ENCODE peak calls at places on chromosomes 3 and 15, in eight cellular contexts. One of them, this sample, is unnamed.
A peak's percentile ranks its signal among the peaks of the same experiment; 100 is the strongest.

GRCh38 chr3:128468285-128468790 is 1.6 kb upstream of the DNAJB8 start:
- DNase-seq in upper lobe of right lung: no peak
- DNase-seq in psoas muscle: no peak
- DNase-seq in EL: no peak
- DNase-seq in SW480: no peak
- DNase-seq in M059J: no peak
- DNase-seq in fibroblast of the conjunctiva: no peak
- DNase-seq in astrocyte: no peak
- DNase-seq in this sample: no peak

GRCh38 chr15:59053482-59053881 is 51.5 kb upstream of the CCNB2 start:
- DNase-seq in upper lobe of right lung: no peak
- DNase-seq in psoas muscle: no peak
- DNase-seq in EL: no peak
- DNase-seq in SW480: no peak
- DNase-seq in M059J: no peak
- DNase-seq in fibroblast of the conjunctiva: no peak
- DNase-seq in astrocyte: no peak
- DNase-seq in this sample: no peak

GRCh38 chr3:130829575-130829947 is 64.3 kb upstream of the ATP2C1 start:
- DNase-seq in upper lobe of right lung: no peak
- DNase-seq in psoas muscle: no peak
- DNase-seq in EL: no peak
- DNase-seq in SW480: no peak
- DNase-seq in M059J: no peak
- DNase-seq in fibroblast of the conjunctiva: no peak
- DNase-seq in astrocyte: no peak
- DNase-seq in this sample: no peak

GRCh38 chr3:110430146-110430545 is 641.5 kb upstream of the NECTIN3 start:
- DNase-seq in upper lobe of right lung: no peak
- DNase-seq in psoas muscle: no peak
- DNase-seq in EL: no peak
- DNase-seq in SW480: no peak
- DNase-seq in M059J: no peak
- DNase-seq in fibroblast of the conjunctiva: no peak
- DNase-seq in astrocyte: peak; percentile 27
- DNase-seq in this sample: no peak

GRCh38 chr3:175535351-175535750 is 676.2 kb downstream of the NAALADL2 start:
- DNase-seq in upper lobe of right lung: no peak
- DNase-seq in psoas muscle: no peak
- DNase-seq in EL: no peak
- DNase-seq in SW480: no peak
- DNase-seq in M059J: peak; percentile 16
- DNase-seq in fibroblast of the conjunctiva: no peak
- DNase-seq in astrocyte: no peak
- DNase-seq in this sample: no peak

GRCh38 chr15:48465410-48465809 is 134.2 kb downstream of the DUT start:
- DNase-seq in upper lobe of right lung: no peak
- DNase-seq in psoas muscle: no peak
- DNase-seq in EL: no peak
- DNase-seq in SW480: no peak
- DNase-seq in M059J: no peak
- DNase-seq in fibroblast of the conjunctiva: no peak
- DNase-seq in astrocyte: no peak
- DNase-seq in this sample: no peak

GRCh38 chr3:54433846-54434245 is 311.5 kb downstream of the CACNA2D3 start:
- DNase-seq in upper lobe of right lung: no peak
- DNase-seq in psoas muscle: no peak
- DNase-seq in EL: no peak
- DNase-seq in SW480: peak; percentile 28
- DNase-seq in M059J: peak; percentile 35
- DNase-seq in fibroblast of the conjunctiva: no peak
- DNase-seq in astrocyte: no peak
- DNase-seq in this sample: peak; percentile 72

GRCh38 chr3:105837143-105837740 is 31.6 kb downstream of the CBLB start:
- DNase-seq in upper lobe of right lung: no peak
- DNase-seq in psoas muscle: no peak
- DNase-seq in EL: no peak
- DNase-seq in SW480: no peak
- DNase-seq in M059J: no peak
- DNase-seq in fibroblast of the conjunctiva: no peak
- DNase-seq in astrocyte: no peak
- DNase-seq in this sample: no peak

GRCh38 chr15:69475769-69476358 is 23.2 kb downstream of the RPLP1 start:
- DNase-seq in upper lobe of right lung: peak; percentile 87
- DNase-seq in psoas muscle: peak; percentile 74
- DNase-seq in EL: peak; percentile 76
- DNase-seq in SW480: peak; percentile 63
- DNase-seq in M059J: peak; percentile 69
- DNase-seq in fibroblast of the conjunctiva: peak; percentile 49
- DNase-seq in astrocyte: peak; percentile 40
- DNase-seq in this sample: peak; percentile 71

GRCh38 chr15:92069308-92070244 is 216.1 kb downstream of the SLCO3A1 start:
- DNase-seq in upper lobe of right lung: peak; percentile 62
- DNase-seq in psoas muscle: peak; percentile 34
- DNase-seq in EL: peak; percentile 73
- DNase-seq in SW480: peak; percentile 83
- DNase-seq in M059J: peak; percentile 90
- DNase-seq in fibroblast of the conjunctiva: peak; percentile 26
- DNase-seq in astrocyte: peak; percentile 81
- DNase-seq in this sample: peak; percentile 93

GRCh38 chr15:71133734-71134464 is 18.6 kb downstream of the THSD4 start:
- DNase-seq in upper lobe of right lung: no peak
- DNase-seq in psoas muscle: no peak
- DNase-seq in EL: no peak
- DNase-seq in SW480: no peak
- DNase-seq in M059J: no peak
- DNase-seq in fibroblast of the conjunctiva: no peak
- DNase-seq in astrocyte: no peak
- DNase-seq in this sample: no peak

GRCh38 chr3:195715583-195716266 is 5.1 kb upstream of the MUC20 start:
- DNase-seq in upper lobe of right lung: no peak
- DNase-seq in psoas muscle: no peak
- DNase-seq in EL: no peak
- DNase-seq in SW480: no peak
- DNase-seq in M059J: peak; percentile 83
- DNase-seq in fibroblast of the conjunctiva: no peak
- DNase-seq in astrocyte: no peak
- DNase-seq in this sample: peak; percentile 55

GRCh38 chr3:23659274-23659673 is 146.5 kb upstream of the UBE2E1 start:
- DNase-seq in upper lobe of right lung: no peak
- DNase-seq in psoas muscle: no peak
- DNase-seq in EL: no peak
- DNase-seq in SW480: no peak
- DNase-seq in M059J: no peak
- DNase-seq in fibroblast of the conjunctiva: no peak
- DNase-seq in astrocyte: no peak
- DNase-seq in this sample: no peak

GRCh38 chr3:114451051-114451451 is 157.2 kb downstream of the TIGIT start:
- DNase-seq in upper lobe of right lung: no peak
- DNase-seq in psoas muscle: no peak
- DNase-seq in EL: no peak
- DNase-seq in SW480: no peak
- DNase-seq in M059J: peak; percentile 40
- DNase-seq in fibroblast of the conjunctiva: no peak
- DNase-seq in astrocyte: no peak
- DNase-seq in this sample: no peak

GRCh38 chr15:63372753-63373152 is 8.9 kb downstream of the CA12 start:
- DNase-seq in upper lobe of right lung: no peak
- DNase-seq in psoas muscle: no peak
- DNase-seq in EL: peak; percentile 65
- DNase-seq in SW480: no peak
- DNase-seq in M059J: peak; percentile 89
- DNase-seq in fibroblast of the conjunctiva: peak; percentile 44
- DNase-seq in astrocyte: peak; percentile 52
- DNase-seq in this sample: peak; percentile 39

GRCh38 chr3:162777118-162777517 is 1280.5 kb downstream of the OTOL1 start:
- DNase-seq in upper lobe of right lung: no peak
- DNase-seq in psoas muscle: no peak
- DNase-seq in EL: no peak
- DNase-seq in SW480: no peak
- DNase-seq in M059J: no peak
- DNase-seq in fibroblast of the conjunctiva: no peak
- DNase-seq in astrocyte: no peak
- DNase-seq in this sample: peak; percentile 21

GRCh38 chr3:32831062-32831461 is 13.3 kb downstream of the TRIM71 start:
- DNase-seq in upper lobe of right lung: no peak
- DNase-seq in psoas muscle: no peak
- DNase-seq in EL: no peak
- DNase-seq in SW480: no peak
- DNase-seq in M059J: no peak
- DNase-seq in fibroblast of the conjunctiva: no peak
- DNase-seq in astrocyte: no peak
- DNase-seq in this sample: no peak

GRCh38 chr3:50817756-50818518 is 143.2 kb downstream of the DOCK3 start:
- DNase-seq in upper lobe of right lung: no peak
- DNase-seq in psoas muscle: no peak
- DNase-seq in EL: no peak
- DNase-seq in SW480: no peak
- DNase-seq in M059J: peak; percentile 37
- DNase-seq in fibroblast of the conjunctiva: no peak
- DNase-seq in astrocyte: no peak
- DNase-seq in this sample: no peak

GRCh38 chr15:77516786-77517185 is 96.1 kb downstream of the HMG20A start:
- DNase-seq in upper lobe of right lung: peak; percentile 55
- DNase-seq in psoas muscle: no peak
- DNase-seq in EL: no peak
- DNase-seq in SW480: no peak
- DNase-seq in M059J: no peak
- DNase-seq in fibroblast of the conjunctiva: no peak
- DNase-seq in astrocyte: no peak
- DNase-seq in this sample: no peak

GRCh38 chr3:35936571-35936970 is 297.2 kb downstream of the ARPP21 start:
- DNase-seq in upper lobe of right lung: no peak
- DNase-seq in psoas muscle: no peak
- DNase-seq in EL: peak; percentile 45
- DNase-seq in SW480: no peak
- DNase-seq in M059J: peak; percentile 39
- DNase-seq in fibroblast of the conjunctiva: no peak
- DNase-seq in astrocyte: peak; percentile 58
- DNase-seq in this sample: peak; percentile 27

GRCh38 chr15:101448336-101448735 is 41.2 kb downstream of the PCSK6 start:
- DNase-seq in upper lobe of right lung: no peak
- DNase-seq in psoas muscle: no peak
- DNase-seq in EL: no peak
- DNase-seq in SW480: no peak
- DNase-seq in M059J: no peak
- DNase-seq in fibroblast of the conjunctiva: no peak
- DNase-seq in astrocyte: no peak
- DNase-seq in this sample: no peak

GRCh38 chr15:64857421-64857820 is 15.7 kb downstream of the PLEKHO2 start:
- DNase-seq in upper lobe of right lung: no peak
- DNase-seq in psoas muscle: no peak
- DNase-seq in EL: peak; percentile 83
- DNase-seq in SW480: no peak
- DNase-seq in M059J: peak; percentile 77
- DNase-seq in fibroblast of the conjunctiva: no peak
- DNase-seq in astrocyte: peak; percentile 73
- DNase-seq in this sample: peak; percentile 69

GRCh38 chr15:29548006-29548405 is 274.3 kb downstream of the TJP1 start:
- DNase-seq in upper lobe of right lung: no peak
- DNase-seq in psoas muscle: no peak
- DNase-seq in EL: no peak
- DNase-seq in SW480: no peak
- DNase-seq in M059J: no peak
- DNase-seq in fibroblast of the conjunctiva: no peak
- DNase-seq in astrocyte: no peak
- DNase-seq in this sample: no peak

GRCh38 chr15:64877435-64877834 is 34.3 kb upstream of the ANKDD1A start:
- DNase-seq in upper lobe of right lung: peak; percentile 83
- DNase-seq in psoas muscle: peak; percentile 73
- DNase-seq in EL: peak; percentile 44
- DNase-seq in SW480: no peak
- DNase-seq in M059J: peak; percentile 55
- DNase-seq in fibroblast of the conjunctiva: no peak
- DNase-seq in astrocyte: no peak
- DNase-seq in this sample: peak; percentile 49

GRCh38 chr3:38102073-38102844 is 34.7 kb downstream of the ACAA1 start:
- DNase-seq in upper lobe of right lung: no peak
- DNase-seq in psoas muscle: no peak
- DNase-seq in EL: no peak
- DNase-seq in SW480: no peak
- DNase-seq in M059J: no peak
- DNase-seq in fibroblast of the conjunctiva: no peak
- DNase-seq in astrocyte: no peak
- DNase-seq in this sample: no peak

GRCh38 chr3:69385723-69386483 is at the start of gene FRMD4B:
- DNase-seq in upper lobe of right lung: peak; percentile 96
- DNase-seq in psoas muscle: peak; percentile 73
- DNase-seq in EL: peak; percentile 65
- DNase-seq in SW480: peak; percentile 64
- DNase-seq in M059J: peak; percentile 38
- DNase-seq in fibroblast of the conjunctiva: no peak
- DNase-seq in astrocyte: peak; percentile 8
- DNase-seq in this sample: peak; percentile 27

GRCh38 chr3:61637088-61638051 is 76.0 kb downstream of the PTPRG start:
- DNase-seq in upper lobe of right lung: no peak
- DNase-seq in psoas muscle: no peak
- DNase-seq in EL: peak; percentile 55
- DNase-seq in SW480: no peak
- DNase-seq in M059J: peak; percentile 34
- DNase-seq in fibroblast of the conjunctiva: no peak
- DNase-seq in astrocyte: peak; percentile 55
- DNase-seq in this sample: peak; percentile 17

GRCh38 chr3:194140520-194141414 is 4.8 kb downstream of the HES1 start:
- DNase-seq in upper lobe of right lung: peak; percentile 85
- DNase-seq in psoas muscle: peak; percentile 57
- DNase-seq in EL: peak; percentile 70
- DNase-seq in SW480: peak; percentile 80
- DNase-seq in M059J: peak; percentile 87
- DNase-seq in fibroblast of the conjunctiva: no peak
- DNase-seq in astrocyte: peak; percentile 62
- DNase-seq in this sample: peak; percentile 66

GRCh38 chr3:23807161-23808015 is 1.6 kb downstream of the UBE2E1 start:
- DNase-seq in upper lobe of right lung: no peak
- DNase-seq in psoas muscle: no peak
- DNase-seq in EL: peak; percentile 37
- DNase-seq in SW480: peak; percentile 32
- DNase-seq in M059J: peak; percentile 23
- DNase-seq in fibroblast of the conjunctiva: peak; percentile 17
- DNase-seq in astrocyte: peak; percentile 19
- DNase-seq in this sample: peak; percentile 12

This sample was measured in A172.